ENCODE peak calls at places on chromosomes 16 and 17, in nine cellular contexts. S, U, R, M, B, E, N, G and K are unnamed samples.

GRCh38 chr17:80952291-80952690 is 39.4 kb upstream of the CHMP6 start:
- DNase-seq in S (peak; percentile 69), E (no peak), R (no peak), M (no peak), B (no peak), G (no peak), N (no peak), U (no peak), K (no peak)

GRCh38 chr16:13186813-13187212 is 285.4 kb downstream of the SHISA9 start:
- DNase-seq in G (peak; percentile 25), S (no peak), N (no peak), B (no peak), M (no peak), E (no peak), R (no peak), U (no peak), K (no peak)

GRCh38 chr17:2024572-2025219 is 438 bp downstream of the RTN4RL1 start:
- DNase-seq in G (peak; percentile 32), M (no peak), S (no peak), U (no peak), B (no peak), R (no peak), N (no peak), E (peak; percentile 27), K (no peak)

GRCh38 chr17:37079735-37080134 is 131.0 kb downstream of the AATF start:
- DNase-seq in B (no peak), U (no peak), N (no peak), E (no peak), G (peak; percentile 48), M (peak; percentile 69), S (no peak), R (peak; percentile 18), K (no peak)

GRCh38 chr16:88435437-88436355 is 17.4 kb upstream of the ZFPM1 start:
- DNase-seq in N (no peak), S (no peak), B (no peak), R (no peak), G (no peak), E (no peak), U (no peak), M (no peak), K (no peak)

GRCh38 chr17:15945493-15946209 is 721 bp downstream of the ADORA2B start:
- DNase-seq in M (peak; percentile 42), B (no peak), R (no peak), E (no peak), S (peak; percentile 73), G (peak; percentile 36), U (no peak), N (no peak), K (no peak)

GRCh38 chr16:1997591-1998359 is 8.0 kb downstream of the SYNGR3 start:
- DNase-seq in E (no peak), N (no peak), S (no peak), U (no peak), R (no peak), M (no peak), B (no peak), G (no peak), K (no peak)

GRCh38 chr16:88358033-88358481 is 24.7 kb upstream of the ZNF469 start:
- DNase-seq in N (peak; percentile 6), B (no peak), M (no peak), U (no peak), R (no peak), S (peak; percentile 64), E (no peak), G (no peak), K (no peak)

GRCh38 chr17:38403491-38403890 is 24.8 kb upstream of the ARHGAP23 start:
- DNase-seq in S (no peak), U (no peak), G (no peak), E (no peak), B (no peak), N (no peak), M (peak; percentile 76), R (no peak), K (no peak)

GRCh38 chr16:75464130-75464918 is at the start of gene TMEM170A:
- DNase-seq in E (peak; percentile 91), M (peak; percentile 99), G (peak; percentile 99), R (peak; percentile 97), B (peak; percentile 99), U (peak; percentile 99), N (peak; percentile 100), S (peak; percentile 100), K (peak; percentile 99)
- TF ChIP-seq CTCF in E (peak; percentile 100), M (peak; percentile 100), G (peak; percentile 100), R (peak; percentile 99), B (peak; percentile 100), U (peak; percentile 100), N (peak; percentile 100), S (peak; percentile 100), K (peak; percentile 100)

GRCh38 chr17:21463204-21463661 is 87.1 kb downstream of the KCNJ12 start:
- DNase-seq in M (no peak), U (no peak), B (peak; percentile 42), G (no peak), R (no peak), S (no peak), N (no peak), E (no peak), K (no peak)

GRCh38 chr17:21458036-21458435 is 81.9 kb downstream of the KCNJ12 start:
- DNase-seq in G (no peak), N (no peak), R (no peak), S (no peak), U (peak; percentile 74), B (peak; percentile 39), E (no peak), M (no peak), K (no peak)

GRCh38 chr17:21462259-21462658 is 86.1 kb downstream of the KCNJ12 start:
- DNase-seq in N (no peak), G (no peak), E (no peak), R (no peak), U (peak; percentile 49), M (no peak), S (no peak), B (peak; percentile 34), K (no peak)

GRCh38 chr17:21459536-21459935 is 83.4 kb downstream of the KCNJ12 start:
- DNase-seq in N (no peak), E (no peak), G (no peak), R (no peak), U (peak; percentile 64), B (peak; percentile 39), M (no peak), S (no peak), K (no peak)

GRCh38 chr17:21460358-21460757 is 84.2 kb downstream of the KCNJ12 start:
- DNase-seq in M (peak; percentile 59), U (peak; percentile 22), G (no peak), N (no peak), B (peak; percentile 50), S (no peak), E (no peak), R (peak; percentile 93), K (peak; percentile 87)
- H3K4me3 ChIP-seq in M (no peak overlapping the region), U (no peak overlapping the region), G (no peak overlapping the region), N (no peak overlapping the region), B (no peak overlapping the region), S (no peak overlapping the region), E (no peak overlapping the region), R (no peak overlapping the region), K (no peak overlapping the region)

GRCh38 chr17:5793157-5793556 is 208.8 kb upstream of the NLRP1 start:
- DNase-seq in N (no peak), B (no peak), U (no peak), E (no peak), S (no peak), M (no peak), G (no peak), R (no peak), K (no peak)
- TF ChIP-seq CTCF in N (no peak), B (no peak), U (no peak), E (peak; percentile 45), S (no peak), M (no peak), G (peak; percentile 35), R (peak; percentile 50), K (no peak)

DNA sequence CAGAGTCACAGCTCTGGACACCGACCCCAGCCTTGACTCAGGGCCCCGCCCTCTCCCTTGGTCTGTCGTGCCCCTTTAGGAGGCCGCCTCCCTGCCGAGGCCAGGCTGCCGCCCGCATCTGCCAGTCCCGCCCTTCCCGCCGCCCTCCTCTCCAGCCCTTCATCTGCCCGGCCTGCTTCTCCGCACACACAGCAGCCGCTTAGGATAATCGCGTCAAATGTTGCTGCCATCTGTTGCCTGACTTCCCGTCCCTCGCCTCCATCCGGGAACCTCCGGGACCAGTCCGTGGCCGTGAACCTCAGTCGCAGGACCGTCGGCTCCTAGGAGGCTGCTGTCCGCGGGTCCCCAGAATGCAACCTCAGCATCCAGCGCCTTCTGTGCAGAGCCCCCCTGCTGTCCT is 11.9 kb downstream of the GSE1 start:
- DNase-seq in N (no peak), U (no peak), R (no peak), G (no peak), M (no peak), B (no peak), E (no peak), S (no peak), K (no peak)
- H3K4me3 ChIP-seq in N (no peak overlapping the region), U (no peak overlapping the region), R (no peak overlapping the region), G (no peak overlapping the region), M (no peak overlapping the region), B (no peak overlapping the region), E (no peak overlapping the region), S (no peak overlapping the region), K (no peak overlapping the region)